ENCODE peak calls at places on chromosome 12, in six cellular contexts. One of them, this sample, is unnamed. For H3K9me2, the result is how much of the 10 kb centered on the place peaks cover.

GRCh38 chr12:59097876-59098275 is 177.6 kb upstream of the LRIG3 start:
- DNase-seq in HCT116: no peak
- DNase-seq in GM23248: no peak
- DNase-seq in SK-N-SH: no peak
- DNase-seq in MM.1S: no peak
- DNase-seq in PC-3: peak
- DNase-seq in this sample: no peak

GRCh38 chr12:1605129-1606020 is 11.0 kb upstream of the FBXL14 start:
- DNase-seq in MM.1S: peak
- DNase-seq in PC-3: peak
- DNase-seq in GM23248: peak
- DNase-seq in HCT116: peak
- DNase-seq in SK-N-SH: peak
- DNase-seq in this sample: peak

GRCh38 chr12:79435742-79436141 is 255.0 kb downstream of the PAWR start:
- DNase-seq in SK-N-SH: no peak
- DNase-seq in MM.1S: no peak
- DNase-seq in PC-3: no peak
- DNase-seq in GM23248: no peak
- DNase-seq in HCT116: no peak
- DNase-seq in this sample: no peak

GRCh38 chr12:119158004-119158776 is 20.5 kb upstream of the HSPB8 start:
- DNase-seq in HCT116: no peak
- DNase-seq in GM23248: no peak
- DNase-seq in MM.1S: no peak
- DNase-seq in PC-3: no peak
- DNase-seq in SK-N-SH: no peak
- DNase-seq in this sample: no peak

GRCh38 chr12:19665105-19665900 is 226.0 kb downstream of the AEBP2 start:
- DNase-seq in SK-N-SH: no peak
- DNase-seq in PC-3: no peak
- DNase-seq in GM23248: no peak
- DNase-seq in MM.1S: no peak
- DNase-seq in HCT116: no peak
- DNase-seq in this sample: no peak

GRCh38 chr12:52628841-52629240 is 10.5 kb upstream of the KRT73 start:
- DNase-seq in GM23248: no peak
- DNase-seq in SK-N-SH: no peak
- DNase-seq in HCT116: no peak
- DNase-seq in PC-3: no peak
- DNase-seq in MM.1S: no peak
- DNase-seq in this sample: no peak

GRCh38 chr12:54355104-54355815 is 9.0 kb downstream of the GPR84 start:
- DNase-seq in HCT116: no peak
- DNase-seq in GM23248: no peak
- DNase-seq in PC-3: no peak
- DNase-seq in SK-N-SH: no peak
- DNase-seq in MM.1S: no peak
- DNase-seq in this sample: no peak

GRCh38 chr12:2163172-2163927 is 110.6 kb downstream of the CACNA1C start:
- DNase-seq in PC-3: no peak
- DNase-seq in GM23248: peak
- DNase-seq in SK-N-SH: no peak
- DNase-seq in MM.1S: no peak
- DNase-seq in HCT116: no peak
- DNase-seq in this sample: no peak

GRCh38 chr12:120119395-120119973 is 2.9 kb upstream of the RAB35 start:
- DNase-seq in MM.1S: peak
- DNase-seq in GM23248: peak
- DNase-seq in SK-N-SH: no peak
- DNase-seq in HCT116: no peak
- DNase-seq in PC-3: peak
- DNase-seq in this sample: peak

GRCh38 chr12:25852792-25853191 is 105.7 kb upstream of the RASSF8 start:
- DNase-seq in MM.1S: no peak
- DNase-seq in SK-N-SH: no peak
- DNase-seq in HCT116: no peak
- DNase-seq in GM23248: peak
- DNase-seq in PC-3: peak
- DNase-seq in this sample: no peak

GRCh38 chr12:77983859-77984258 is 153.2 kb downstream of the NAV3 start:
- DNase-seq in MM.1S: no peak
- DNase-seq in GM23248: no peak
- DNase-seq in SK-N-SH: no peak
- DNase-seq in HCT116: no peak
- DNase-seq in PC-3: no peak
- DNase-seq in this sample: no peak

GRCh38 chr12:124716208-124717141 is 147.2 kb downstream of the SCARB1 start:
- DNase-seq in MM.1S: no peak
- DNase-seq in SK-N-SH: no peak
- DNase-seq in PC-3: no peak
- DNase-seq in GM23248: no peak
- DNase-seq in HCT116: no peak
- DNase-seq in this sample: peak

GRCh38 chr12:30796891-30797371 is 42.2 kb upstream of the CAPRIN2 start:
- DNase-seq in PC-3: peak
- DNase-seq in GM23248: peak
- DNase-seq in HCT116: no peak
- DNase-seq in MM.1S: no peak
- DNase-seq in SK-N-SH: peak
- DNase-seq in this sample: no peak

GRCh38 chr12:15599266-15600037 is 189.7 kb downstream of the EPS8 start:
- DNase-seq in PC-3: peak
- DNase-seq in HCT116: no peak
- DNase-seq in SK-N-SH: no peak
- DNase-seq in GM23248: peak
- DNase-seq in MM.1S: no peak
- DNase-seq in this sample: no peak

GRCh38 chr12:77160931-77161330 is 95.6 kb upstream of the E2F7 start:
- DNase-seq in MM.1S: no peak
- DNase-seq in GM23248: peak
- DNase-seq in SK-N-SH: no peak
- DNase-seq in HCT116: no peak
- DNase-seq in PC-3: no peak
- DNase-seq in this sample: no peak

GRCh38 chr12:21576431-21576830 is 28.2 kb downstream of the GYS2 start:
- DNase-seq in HCT116: no peak
- DNase-seq in GM23248: no peak
- DNase-seq in MM.1S: no peak
- DNase-seq in SK-N-SH: peak
- DNase-seq in PC-3: no peak
- DNase-seq in this sample: no peak

GRCh38 chr12:30989754-30990153 is 63.2 kb downstream of the TSPAN11 start:
- DNase-seq in GM23248: peak
- DNase-seq in PC-3: peak
- DNase-seq in HCT116: no peak
- DNase-seq in MM.1S: peak
- DNase-seq in SK-N-SH: peak
- DNase-seq in this sample: peak

GRCh38 chr12:12995088-12995487 is 5.0 kb downstream of the HEBP1 start:
- DNase-seq in MM.1S: no peak
- DNase-seq in PC-3: no peak
- DNase-seq in GM23248: no peak
- DNase-seq in SK-N-SH: no peak
- DNase-seq in HCT116: no peak
- DNase-seq in this sample: no peak

GRCh38 chr12:40692617-40693502 is 621 bp downstream of the CNTN1 start:
- DNase-seq in HCT116: no peak
- DNase-seq in GM23248: peak
- DNase-seq in PC-3: no peak
- DNase-seq in MM.1S: no peak
- DNase-seq in SK-N-SH: peak
- DNase-seq in this sample: no peak

GRCh38 chr12:89610366-89610765 is 84.5 kb upstream of the POC1B start:
- DNase-seq in SK-N-SH: no peak
- DNase-seq in PC-3: no peak
- DNase-seq in GM23248: no peak
- DNase-seq in HCT116: no peak
- DNase-seq in MM.1S: no peak
- DNase-seq in this sample: no peak

GRCh38 chr12:15863984-15864383 is 18.2 kb upstream of the STRAP start:
- DNase-seq in PC-3: no peak
- DNase-seq in GM23248: no peak
- DNase-seq in HCT116: no peak
- DNase-seq in MM.1S: peak
- DNase-seq in SK-N-SH: no peak
- DNase-seq in this sample: no peak

GRCh38 chr12:58424735-58425379 is 483.5 kb downstream of the ATP23 start:
- DNase-seq in SK-N-SH: no peak
- DNase-seq in PC-3: peak
- DNase-seq in HCT116: no peak
- DNase-seq in MM.1S: peak
- DNase-seq in GM23248: peak
- DNase-seq in this sample: no peak

GRCh38 chr12:69502342-69503081 is 32.3 kb downstream of the FRS2 start:
- DNase-seq in MM.1S: no peak
- DNase-seq in PC-3: peak
- DNase-seq in SK-N-SH: no peak
- DNase-seq in GM23248: peak
- DNase-seq in HCT116: peak
- DNase-seq in this sample: no peak

GRCh38 chr12:121050725-121051124 is 11.7 kb upstream of the OASL start:
- DNase-seq in MM.1S: no peak
- DNase-seq in SK-N-SH: no peak
- DNase-seq in HCT116: no peak
- DNase-seq in PC-3: peak
- DNase-seq in GM23248: peak
- DNase-seq in this sample: peak

GRCh38 chr12:111455448-111456320 is 50.0 kb downstream of the SH2B3 start:
- DNase-seq in SK-N-SH: no peak
- DNase-seq in GM23248: peak
- DNase-seq in HCT116: no peak
- DNase-seq in MM.1S: no peak
- DNase-seq in PC-3: no peak
- DNase-seq in this sample: no peak

GRCh38 chr12:112665971-112666370 is 125.6 kb upstream of the RPH3A start:
- DNase-seq in GM23248: no peak
- DNase-seq in MM.1S: peak
- DNase-seq in HCT116: no peak
- DNase-seq in SK-N-SH: no peak
- DNase-seq in PC-3: no peak
- DNase-seq in this sample: peak

GRCh38 chr12:17875230-17875629 is 214.8 kb downstream of the RERGL start:
- DNase-seq in MM.1S: no peak
- DNase-seq in GM23248: no peak
- DNase-seq in SK-N-SH: no peak
- DNase-seq in HCT116: peak
- DNase-seq in PC-3: no peak
- DNase-seq in this sample: no peak

GRCh38 chr12:48197967-48198618 is 5.0 kb downstream of the OR10AD1 start:
- DNase-seq in PC-3: peak
- DNase-seq in GM23248: peak
- DNase-seq in SK-N-SH: peak
- DNase-seq in MM.1S: peak
- DNase-seq in HCT116: peak
- DNase-seq in this sample: peak

GRCh38 chr12:48199784-48200198 is 3.3 kb downstream of the OR10AD1 start:
- DNase-seq in GM23248: peak
- DNase-seq in SK-N-SH: no peak
- DNase-seq in PC-3: peak
- DNase-seq in MM.1S: no peak
- DNase-seq in HCT116: no peak
- DNase-seq in this sample: no peak

GRCh38 chr12:48198619-48198973 is 4.5 kb downstream of the OR10AD1 start:
- DNase-seq in PC-3: no peak
- DNase-seq in GM23248: peak
- DNase-seq in SK-N-SH: peak
- DNase-seq in HCT116: no peak
- DNase-seq in MM.1S: no peak
- DNase-seq in this sample: no peak

GRCh38 chr12:48197549-48197966 is 5.5 kb downstream of the OR10AD1 start:
- DNase-seq in PC-3: peak
- DNase-seq in HCT116: peak
- DNase-seq in MM.1S: peak
- DNase-seq in SK-N-SH: peak
- DNase-seq in GM23248: peak
- DNase-seq in this sample: peak

DNA sequence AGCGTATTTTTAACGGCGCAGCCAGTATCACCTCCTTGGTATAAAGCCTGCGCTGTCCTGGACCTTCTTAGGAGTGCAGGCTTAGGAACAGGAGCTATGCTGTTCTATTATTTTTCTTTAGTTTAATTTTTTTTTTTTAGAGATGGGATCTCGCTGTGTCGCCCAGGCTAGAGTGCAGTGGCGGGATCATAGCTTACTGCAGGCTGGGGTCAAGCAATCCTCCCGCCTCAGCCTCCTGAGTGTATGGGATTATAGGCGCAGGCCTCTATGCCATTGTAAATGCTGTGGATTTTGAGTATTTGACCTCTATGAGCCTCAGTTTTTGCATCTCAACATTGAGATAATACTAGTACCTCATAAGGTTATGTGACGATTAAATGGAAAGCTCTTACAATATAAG is 4.1 kb downstream of the OR10AD1 start:
- DNase-seq in PC-3: no peak
- DNase-seq in HCT116: no peak
- DNase-seq in SK-N-SH: no peak
- DNase-seq in GM23248: no peak
- DNase-seq in MM.1S: no peak
- DNase-seq in this sample: no peak
- H3K9ac ChIP-seq in PC-3: no peak
- H3K9ac ChIP-seq in HCT116: no peak
- H3K9ac ChIP-seq in SK-N-SH: peak
- H3K9ac ChIP-seq in GM23248: peak
- H3K9ac ChIP-seq in MM.1S: peak
- H3K9ac ChIP-seq in this sample: no peak

DNA sequence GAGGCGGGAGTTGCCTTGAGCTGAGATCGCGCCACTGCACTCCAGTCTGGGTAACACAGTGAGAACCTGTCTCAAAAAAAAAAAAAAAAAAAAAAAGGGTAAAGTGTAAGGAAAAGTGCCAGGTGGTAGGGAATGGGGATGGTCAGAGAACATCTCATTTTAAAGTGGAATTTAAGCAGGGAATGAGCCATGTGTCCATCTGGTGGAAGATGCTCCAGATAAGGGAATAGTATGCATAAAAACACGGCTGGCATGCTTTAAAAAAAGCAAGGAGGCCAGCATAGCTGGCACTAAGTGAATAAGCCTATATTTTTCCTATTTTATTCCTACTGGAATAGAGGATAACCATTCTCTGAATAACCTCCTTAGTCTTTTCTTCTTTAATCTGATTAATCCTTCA is 33.7 kb downstream of the FAM186A start:
- DNase-seq in GM23248: no peak
- DNase-seq in MM.1S: no peak
- DNase-seq in HCT116: no peak
- DNase-seq in SK-N-SH: peak
- DNase-seq in PC-3: no peak
- DNase-seq in this sample: no peak
- H3K9me2 ChIP-seq in GM23248: under half
- H3K9me2 ChIP-seq in MM.1S: under half
- H3K9me2 ChIP-seq in HCT116: under half
- H3K9me2 ChIP-seq in SK-N-SH: under half
- H3K9me2 ChIP-seq in PC-3: under half
- H3K9me2 ChIP-seq in this sample: under half

GRCh38 chr12:48817957-48818830 is at the start of gene CACNB3:
- DNase-seq in HCT116: no peak
- DNase-seq in MM.1S: peak
- DNase-seq in GM23248: peak
- DNase-seq in SK-N-SH: peak
- DNase-seq in PC-3: peak
- DNase-seq in this sample: peak
- H3K9ac ChIP-seq in HCT116: peak
- H3K9ac ChIP-seq in MM.1S: peak
- H3K9ac ChIP-seq in GM23248: peak
- H3K9ac ChIP-seq in SK-N-SH: peak
- H3K9ac ChIP-seq in PC-3: peak
- H3K9ac ChIP-seq in this sample: peak

GRCh38 chr12:114710151-114710550 is 26.2 kb upstream of the TBX3 start:
- DNase-seq in SK-N-SH: no peak
- DNase-seq in GM23248: no peak
- DNase-seq in HCT116: no peak
- DNase-seq in PC-3: no peak
- DNase-seq in MM.1S: no peak
- DNase-seq in this sample: no peak
- H3K9me2 ChIP-seq in SK-N-SH: under half
- H3K9me2 ChIP-seq in GM23248: under half
- H3K9me2 ChIP-seq in HCT116: under half
- H3K9me2 ChIP-seq in PC-3: under half
- H3K9me2 ChIP-seq in MM.1S: under half
- H3K9me2 ChIP-seq in this sample: under half